ENCODE peak calls at places on chromosome 22, in seven cellular contexts. X is posterior cingulate gyrus, A is coronary artery, F is KG1, S is H7, M is foreskin melanocyte, R is ovary. Y is an unnamed sample.

GRCh38 chr22:48489551-48490512 is 1337.8 kb downstream of the BRD1 start:
- DNase-seq in X (no peak), A (no peak), F (peak; percentile 1), S (peak; percentile 83), M (peak; percentile 16), R (no peak), Y (peak; percentile 85)

GRCh38 chr22:21001601-21002325 is at the start of gene THAP7:
- DNase-seq in X (peak; percentile 95), A (peak; percentile 98), F (peak; percentile 92), S (peak; percentile 98), M (peak; percentile 94), R (peak; percentile 97), Y (peak; percentile 98)

GRCh38 chr22:18076060-18076497 is 1.7 kb upstream of the PEX26 start:
- DNase-seq in X (peak; percentile 39), A (no peak), F (peak; percentile 72), S (peak; percentile 76), M (peak; percentile 84), R (peak; percentile 62), Y (no peak)

GRCh38 chr22:19448739-19449421 is 1.4 kb upstream of the C22orf39 start:
- DNase-seq in X (no peak), A (no peak), F (no peak), S (no peak), M (no peak), R (no peak), Y (no peak)

GRCh38 chr22:30420401-30421178 is 5.0 kb upstream of the MTFP1 start:
- DNase-seq in X (no peak), A (no peak), F (no peak), S (no peak), M (no peak), R (no peak), Y (no peak)

GRCh38 chr22:28582806-28583205 is 96.8 kb downstream of the TTC28 start:
- DNase-seq in X (no peak), A (no peak), F (no peak), S (peak; percentile 17), M (peak; percentile 44), R (no peak), Y (no peak)

GRCh38 chr22:45738206-45738605 is 66.6 kb downstream of the ATXN10 start:
- DNase-seq in X (no peak), A (no peak), F (no peak), S (no peak), M (no peak), R (no peak), Y (no peak)

GRCh38 chr22:30742291-30743256 is 47.9 kb downstream of the OSBP2 start:
- DNase-seq in X (no peak), A (no peak), F (no peak), S (no peak), M (no peak), R (no peak), Y (no peak)

GRCh38 chr22:47619631-47620030 is 857.2 kb downstream of the TBC1D22A start:
- DNase-seq in X (peak; percentile 7), A (peak; percentile 50), F (no peak), S (no peak), M (no peak), R (no peak), Y (no peak)

GRCh38 chr22:45629469-45630089 is 42.1 kb upstream of the ATXN10 start:
- DNase-seq in X (no peak), A (no peak), F (no peak), S (peak; percentile 74), M (no peak), R (no peak), Y (no peak)

GRCh38 chr22:46269564-46269963 is 1.8 kb downstream of the TTC38 start:
- DNase-seq in X (no peak), A (no peak), F (no peak), S (peak; percentile 25), M (no peak), R (no peak), Y (no peak)

GRCh38 chr22:37421468-37421877 is 5.8 kb downstream of the ELFN2 start:
- DNase-seq in X (no peak), A (no peak), F (no peak), S (peak; percentile 41), M (no peak), R (no peak), Y (no peak)

GRCh38 chr22:24355574-24355973 is 71.8 kb upstream of the ADORA2A start:
- DNase-seq in X (no peak), A (no peak), F (no peak), S (no peak), M (no peak), R (no peak), Y (no peak)

GRCh38 chr22:45216133-45217003 is 24.3 kb downstream of the KIAA0930 start:
- DNase-seq in X (no peak), A (no peak), F (no peak), S (peak; percentile 74), M (no peak), R (no peak), Y (no peak)

GRCh38 chr22:48564995-48565394 is 1262.7 kb downstream of the BRD1 start:
- DNase-seq in X (no peak), A (no peak), F (no peak), S (no peak), M (no peak), R (no peak), Y (no peak)

GRCh38 chr22:19178065-19178658 is 374 bp downstream of the SLC25A1 start:
- DNase-seq in X (no peak), A (peak; percentile 76), F (no peak), S (peak; percentile 91), M (no peak), R (peak; percentile 65), Y (no peak)

GRCh38 chr22:47600791-47601400 is 838.4 kb downstream of the TBC1D22A start:
- DNase-seq in X (no peak), A (no peak), F (no peak), S (no peak), M (no peak), R (no peak), Y (peak; percentile 60)

GRCh38 chr22:25630446-25630845 is 66.0 kb downstream of the GRK3 start:
- DNase-seq in X (no peak), A (no peak), F (no peak), S (no peak), M (no peak), R (no peak), Y (no peak)

GRCh38 chr22:44622147-44622427 is 79.9 kb upstream of the PRR5 start:
- DNase-seq in X (no peak), A (no peak), F (no peak), S (peak; percentile 84), M (no peak), R (peak; percentile 10), Y (no peak)

GRCh38 chr22:37244114-37244921 is at the start of gene RAC2:
- DNase-seq in X (peak; percentile 36), A (no peak), F (peak; percentile 89), S (peak; percentile 88), M (no peak), R (peak; percentile 6), Y (no peak)

GRCh38 chr22:22357024-22357868 is 112.7 kb downstream of the VPREB1 start:
- DNase-seq in X (peak; percentile 91), A (no peak), F (peak; percentile 44), S (peak; percentile 91), M (peak; percentile 28), R (peak; percentile 72), Y (no peak)

GRCh38 chr22:40055143-40055926 is 60.6 kb downstream of the FAM83F start:
- DNase-seq in X (no peak), A (no peak), F (no peak), S (no peak), M (no peak), R (no peak), Y (no peak)

GRCh38 chr22:41998361-41999261 is at the start of gene WBP2NL:
- DNase-seq in X (peak; percentile 77), A (no peak), F (no peak), S (peak; percentile 69), M (peak; percentile 63), R (peak; percentile 85), Y (no peak)

GRCh38 chr22:44538071-44538470 is 40.0 kb upstream of the RTL6 start:
- DNase-seq in X (no peak), A (no peak), F (no peak), S (no peak), M (no peak), R (no peak), Y (no peak)

GRCh38 chr22:30294066-30294465 is 4.8 kb upstream of the CASTOR1 start:
- DNase-seq in X (no peak), A (no peak), F (no peak), S (no peak), M (no peak), R (no peak), Y (no peak)

GRCh38 chr22:31400023-31400397 is 606 bp downstream of the DRG1 start:
- DNase-seq in X (no peak), A (no peak), F (no peak), S (no peak), M (peak; percentile 27), R (no peak), Y (no peak)